ENCODE peak calls at places on chromosomes 6 and 20, in four cellular contexts. One of them, this sample, is unnamed.

GRCh38 chr6:617485-618100 is 39.3 kb downstream of the HUS1B start:
- DNase-seq in transverse colon: no peak
- DNase-seq in effector memory CD4-positive, alpha-beta T cell: no peak
- DNase-seq in fibroblast of lung: no peak
- DNase-seq in this sample: no peak

GRCh38 chr6:82385102-82385501 is 21.5 kb downstream of the TPBG start:
- DNase-seq in transverse colon: no peak
- DNase-seq in effector memory CD4-positive, alpha-beta T cell: no peak
- DNase-seq in fibroblast of lung: no peak
- DNase-seq in this sample: no peak

GRCh38 chr6:106643061-106643460 is 13.7 kb downstream of the QRSL1 start:
- DNase-seq in transverse colon: no peak
- DNase-seq in effector memory CD4-positive, alpha-beta T cell: no peak
- DNase-seq in fibroblast of lung: peak; percentile 47
- DNase-seq in this sample: no peak

GRCh38 chr20:33875534-33876026 is 64.4 kb downstream of the CHMP4B start:
- DNase-seq in transverse colon: no peak
- DNase-seq in effector memory CD4-positive, alpha-beta T cell: no peak
- DNase-seq in fibroblast of lung: no peak
- DNase-seq in this sample: no peak

GRCh38 chr6:80287607-80288006 is 181.1 kb downstream of the BCKDHB start:
- DNase-seq in transverse colon: no peak
- DNase-seq in effector memory CD4-positive, alpha-beta T cell: no peak
- DNase-seq in fibroblast of lung: no peak
- DNase-seq in this sample: no peak

GRCh38 chr20:823326-823902 is 10.1 kb upstream of the FAM110A start:
- DNase-seq in transverse colon: peak; percentile 10
- DNase-seq in effector memory CD4-positive, alpha-beta T cell: no peak
- DNase-seq in fibroblast of lung: no peak
- DNase-seq in this sample: peak; percentile 46

GRCh38 chr6:119966484-119966883 is 616.9 kb upstream of the MAN1A1 start:
- DNase-seq in transverse colon: no peak
- DNase-seq in effector memory CD4-positive, alpha-beta T cell: no peak
- DNase-seq in fibroblast of lung: no peak
- DNase-seq in this sample: no peak

GRCh38 chr6:34680802-34681515 is 15.6 kb downstream of the ILRUN start:
- DNase-seq in transverse colon: no peak
- DNase-seq in effector memory CD4-positive, alpha-beta T cell: no peak
- DNase-seq in fibroblast of lung: peak; percentile 80
- DNase-seq in this sample: no peak

GRCh38 chr20:50654899-50655298 is 36.4 kb downstream of the RIPOR3 start:
- DNase-seq in transverse colon: no peak
- DNase-seq in effector memory CD4-positive, alpha-beta T cell: no peak
- DNase-seq in fibroblast of lung: no peak
- DNase-seq in this sample: no peak

GRCh38 chr6:148854086-148854485 is 107.3 kb downstream of the UST start:
- DNase-seq in transverse colon: no peak
- DNase-seq in effector memory CD4-positive, alpha-beta T cell: no peak
- DNase-seq in fibroblast of lung: peak; percentile 33
- DNase-seq in this sample: no peak

GRCh38 chr6:57123111-57123510 is 33.1 kb downstream of the ZNF451 start:
- DNase-seq in transverse colon: no peak
- DNase-seq in effector memory CD4-positive, alpha-beta T cell: no peak
- DNase-seq in fibroblast of lung: no peak
- DNase-seq in this sample: no peak

GRCh38 chr20:22346716-22347115 is 237.7 kb downstream of the FOXA2 start:
- DNase-seq in transverse colon: no peak
- DNase-seq in effector memory CD4-positive, alpha-beta T cell: no peak
- DNase-seq in fibroblast of lung: no peak
- DNase-seq in this sample: no peak

GRCh38 chr6:106830930-106831329 is 143.6 kb downstream of the CD24 start:
- DNase-seq in transverse colon: no peak
- DNase-seq in effector memory CD4-positive, alpha-beta T cell: no peak
- DNase-seq in fibroblast of lung: no peak
- DNase-seq in this sample: no peak

GRCh38 chr20:14093652-14094051 is 98.3 kb downstream of the MACROD2 start:
- DNase-seq in transverse colon: no peak
- DNase-seq in effector memory CD4-positive, alpha-beta T cell: no peak
- DNase-seq in fibroblast of lung: no peak
- DNase-seq in this sample: no peak

GRCh38 chr6:87118054-87118453 is 23.1 kb upstream of the CGA start:
- DNase-seq in transverse colon: no peak
- DNase-seq in effector memory CD4-positive, alpha-beta T cell: no peak
- DNase-seq in fibroblast of lung: no peak
- DNase-seq in this sample: no peak

GRCh38 chr20:9903048-9903651 is 64.3 kb upstream of the PAK5 start:
- DNase-seq in transverse colon: no peak
- DNase-seq in effector memory CD4-positive, alpha-beta T cell: no peak
- DNase-seq in fibroblast of lung: no peak
- DNase-seq in this sample: no peak

GRCh38 chr6:44563397-44563796 is 175.9 kb downstream of the CDC5L start:
- DNase-seq in transverse colon: no peak
- DNase-seq in effector memory CD4-positive, alpha-beta T cell: no peak
- DNase-seq in fibroblast of lung: peak; percentile 72
- DNase-seq in this sample: no peak

GRCh38 chr6:110731196-110731595 is 84.1 kb downstream of the CDK19 start:
- DNase-seq in transverse colon: no peak
- DNase-seq in effector memory CD4-positive, alpha-beta T cell: no peak
- DNase-seq in fibroblast of lung: no peak
- DNase-seq in this sample: no peak

GRCh38 chr6:55069132-55069781 is 105.1 kb upstream of the HCRTR2 start:
- DNase-seq in transverse colon: peak; percentile 36
- DNase-seq in effector memory CD4-positive, alpha-beta T cell: no peak
- DNase-seq in fibroblast of lung: peak; percentile 81
- DNase-seq in this sample: no peak

GRCh38 chr20:40991181-40991889 is 37.3 kb upstream of the TOP1 start:
- DNase-seq in transverse colon: peak; percentile 62
- DNase-seq in effector memory CD4-positive, alpha-beta T cell: no peak
- DNase-seq in fibroblast of lung: no peak
- DNase-seq in this sample: peak; percentile 54

GRCh38 chr6:72111611-72112010 is 225.3 kb downstream of the RIMS1 start:
- DNase-seq in transverse colon: no peak
- DNase-seq in effector memory CD4-positive, alpha-beta T cell: no peak
- DNase-seq in fibroblast of lung: no peak
- DNase-seq in this sample: no peak

GRCh38 chr6:15378272-15378671 is 132.4 kb downstream of the JARID2 start:
- DNase-seq in transverse colon: no peak
- DNase-seq in effector memory CD4-positive, alpha-beta T cell: no peak
- DNase-seq in fibroblast of lung: no peak
- DNase-seq in this sample: no peak

GRCh38 chr6:15352229-15352628 is 106.4 kb downstream of the JARID2 start:
- DNase-seq in transverse colon: no peak
- DNase-seq in effector memory CD4-positive, alpha-beta T cell: no peak
- DNase-seq in fibroblast of lung: no peak
- DNase-seq in this sample: no peak

GRCh38 chr6:44388135-44388487 is 605 bp downstream of the CDC5L start:
- DNase-seq in transverse colon: peak; percentile 13
- DNase-seq in effector memory CD4-positive, alpha-beta T cell: no peak
- DNase-seq in fibroblast of lung: no peak
- DNase-seq in this sample: no peak

GRCh38 chr6:8810325-8810724 is 375.0 kb upstream of the SLC35B3 start:
- DNase-seq in transverse colon: no peak
- DNase-seq in effector memory CD4-positive, alpha-beta T cell: no peak
- DNase-seq in fibroblast of lung: no peak
- DNase-seq in this sample: no peak

GRCh38 chr20:34907616-34908469 is 31.4 kb downstream of the ACSS2 start:
- DNase-seq in transverse colon: peak; percentile 68
- DNase-seq in effector memory CD4-positive, alpha-beta T cell: no peak
- DNase-seq in fibroblast of lung: peak; percentile 84
- DNase-seq in this sample: no peak

GRCh38 chr6:20606831-20607230 is 72.6 kb downstream of the CDKAL1 start:
- DNase-seq in transverse colon: no peak
- DNase-seq in effector memory CD4-positive, alpha-beta T cell: no peak
- DNase-seq in fibroblast of lung: no peak
- DNase-seq in this sample: no peak

GRCh38 chr6:21019614-21020013 is 485.4 kb downstream of the CDKAL1 start:
- DNase-seq in transverse colon: no peak
- DNase-seq in effector memory CD4-positive, alpha-beta T cell: no peak
- DNase-seq in fibroblast of lung: peak; percentile 57
- DNase-seq in this sample: no peak

GRCh38 chr6:110877154-110877564 is 2.6 kb downstream of the AMD1 start:
- DNase-seq in transverse colon: no peak
- DNase-seq in effector memory CD4-positive, alpha-beta T cell: no peak
- DNase-seq in fibroblast of lung: no peak
- DNase-seq in this sample: no peak

GRCh38 chr6:30154061-30154460 is 7.0 kb downstream of the TRIM10 start:
- DNase-seq in transverse colon: no peak
- DNase-seq in effector memory CD4-positive, alpha-beta T cell: no peak
- DNase-seq in fibroblast of lung: no peak
- DNase-seq in this sample: no peak

GRCh38 chr6:28315628-28316027 is 20.3 kb downstream of the ZSCAN31 start:
- DNase-seq in transverse colon: no peak
- DNase-seq in effector memory CD4-positive, alpha-beta T cell: no peak
- DNase-seq in fibroblast of lung: no peak
- DNase-seq in this sample: no peak

GRCh38 chr6:118553132-118553531 is 5.0 kb downstream of the PLN start:
- DNase-seq in transverse colon: no peak
- DNase-seq in effector memory CD4-positive, alpha-beta T cell: no peak
- DNase-seq in fibroblast of lung: no peak
- DNase-seq in this sample: no peak

GRCh38 chr6:112232845-112233256 is 21.5 kb downstream of the LAMA4 start:
- DNase-seq in transverse colon: no peak
- DNase-seq in effector memory CD4-positive, alpha-beta T cell: no peak
- DNase-seq in fibroblast of lung: peak; percentile 91
- DNase-seq in this sample: no peak

GRCh38 chr20:62955519-62956386 is 3.2 kb downstream of the SLC17A9 start:
- DNase-seq in transverse colon: peak; percentile 38
- DNase-seq in effector memory CD4-positive, alpha-beta T cell: no peak
- DNase-seq in fibroblast of lung: no peak
- DNase-seq in this sample: no peak

GRCh38 chr20:9156529-9157280 is 87.8 kb downstream of the PLCB4 start:
- DNase-seq in transverse colon: no peak
- DNase-seq in effector memory CD4-positive, alpha-beta T cell: no peak
- DNase-seq in fibroblast of lung: no peak
- DNase-seq in this sample: no peak

GRCh38 chr20:47506850-47507249 is 5.2 kb downstream of the NCOA3 start:
- DNase-seq in transverse colon: no peak
- DNase-seq in effector memory CD4-positive, alpha-beta T cell: no peak
- DNase-seq in fibroblast of lung: no peak
- DNase-seq in this sample: no peak
- H3K4me1 ChIP-seq in transverse colon: peaks cover 18% of the 10 kb centered on the region
- H3K4me1 ChIP-seq in effector memory CD4-positive, alpha-beta T cell: peaks cover 22% of the 10 kb centered on the region
- H3K4me1 ChIP-seq in fibroblast of lung: no peaks in the 10 kb centered on the region
- H3K4me1 ChIP-seq in this sample: peaks cover 32% of the 10 kb centered on the region

GRCh38 chr6:96016781-96017180 is 1.0 kb downstream of the FUT9 start:
- DNase-seq in transverse colon: no peak
- DNase-seq in effector memory CD4-positive, alpha-beta T cell: no peak
- DNase-seq in fibroblast of lung: no peak
- DNase-seq in this sample: no peak

GRCh38 chr6:96015321-96015790 is 418 bp upstream of the FUT9 start:
- DNase-seq in transverse colon: no peak
- DNase-seq in effector memory CD4-positive, alpha-beta T cell: no peak
- DNase-seq in fibroblast of lung: no peak
- DNase-seq in this sample: no peak

GRCh38 chr6:96013531-96013930 is 2.2 kb upstream of the FUT9 start:
- DNase-seq in transverse colon: no peak
- DNase-seq in effector memory CD4-positive, alpha-beta T cell: no peak
- DNase-seq in fibroblast of lung: no peak
- DNase-seq in this sample: no peak

GRCh38 chr6:96014846-96015245 is 928 bp upstream of the FUT9 start:
- DNase-seq in transverse colon: no peak
- DNase-seq in effector memory CD4-positive, alpha-beta T cell: no peak
- DNase-seq in fibroblast of lung: no peak
- DNase-seq in this sample: no peak

GRCh38 chr6:96015791-96016776 is at the start of gene FUT9:
- DNase-seq in transverse colon: no peak
- DNase-seq in effector memory CD4-positive, alpha-beta T cell: no peak
- DNase-seq in fibroblast of lung: no peak
- DNase-seq in this sample: peak; percentile 56
- H3K4me3 ChIP-seq in transverse colon: no peak within 1 kb of the TSS
- H3K4me3 ChIP-seq in effector memory CD4-positive, alpha-beta T cell: no peak within 1 kb of the TSS
- H3K4me3 ChIP-seq in fibroblast of lung: no peak within 1 kb of the TSS
- H3K4me3 ChIP-seq in this sample: no peak within 1 kb of the TSS

DNA sequence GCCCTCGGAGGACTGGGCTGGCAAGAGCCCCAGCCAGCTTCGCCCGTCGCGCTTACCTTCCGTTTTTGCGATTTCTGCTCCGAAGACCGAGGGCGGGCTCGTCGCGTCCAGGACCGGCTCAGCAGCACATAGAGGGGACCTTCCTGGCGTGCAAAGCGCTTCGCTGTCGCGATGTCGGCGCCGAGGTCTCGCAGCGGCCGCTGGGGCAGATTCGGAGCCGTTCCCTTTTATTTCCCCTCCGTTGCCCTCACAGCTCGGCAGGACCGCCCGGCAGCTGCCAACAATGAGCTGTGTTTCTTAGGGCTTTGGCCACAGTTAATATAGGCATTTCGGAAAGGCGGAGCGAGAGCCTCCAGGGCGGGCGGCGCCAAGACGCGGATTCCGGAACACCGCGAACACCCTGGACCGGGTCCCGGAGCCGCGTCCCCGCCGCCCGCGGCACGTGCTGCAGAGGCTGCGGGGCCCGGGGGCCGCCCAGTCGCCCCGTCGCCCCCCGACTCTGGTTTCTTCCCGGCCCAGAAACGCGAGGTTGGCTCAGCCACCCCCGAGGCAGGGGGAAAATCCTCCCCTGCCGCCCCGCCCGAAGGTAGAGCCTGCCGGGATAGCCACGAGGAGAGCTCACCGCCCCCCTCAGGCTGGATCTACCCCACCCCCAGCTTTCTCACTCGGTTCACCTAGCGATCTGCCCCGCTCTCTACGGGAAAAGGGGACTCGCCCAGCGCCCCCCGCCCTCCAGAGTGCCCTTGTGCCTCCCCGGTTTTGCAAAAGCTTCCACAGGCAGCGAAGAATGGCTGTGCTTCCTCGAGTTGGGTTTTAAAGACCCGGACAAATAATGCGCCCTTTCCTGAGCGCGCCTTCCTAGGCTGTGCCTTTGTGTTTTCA is at the start of gene CITED2:
- DNase-seq in transverse colon: peak; percentile 97
- DNase-seq in effector memory CD4-positive, alpha-beta T cell: peak; percentile 86
- DNase-seq in fibroblast of lung: peak; percentile 98
- DNase-seq in this sample: peak; percentile 96
- H3K4me1 ChIP-seq in transverse colon: peaks cover 7% of the 10 kb centered on the region
- H3K4me1 ChIP-seq in effector memory CD4-positive, alpha-beta T cell: peaks cover 18% of the 10 kb centered on the region
- H3K4me1 ChIP-seq in fibroblast of lung: no peaks in the 10 kb centered on the region
- H3K4me1 ChIP-seq in this sample: peaks cover 22% of the 10 kb centered on the region

GRCh38 chr20:20021835-20022234 is 4.7 kb downstream of the NAA20 start:
- DNase-seq in transverse colon: no peak
- DNase-seq in effector memory CD4-positive, alpha-beta T cell: no peak
- DNase-seq in fibroblast of lung: no peak
- DNase-seq in this sample: no peak

GRCh38 chr20:20017001-20017851 is at the start of gene NAA20:
- DNase-seq in transverse colon: peak; percentile 95
- DNase-seq in effector memory CD4-positive, alpha-beta T cell: peak; percentile 82
- DNase-seq in fibroblast of lung: peak; percentile 92
- DNase-seq in this sample: peak; percentile 90

GRCh38 chr20:20017852-20018245 is 687 bp downstream of the NAA20 start:
- DNase-seq in transverse colon: no peak
- DNase-seq in effector memory CD4-positive, alpha-beta T cell: no peak
- DNase-seq in fibroblast of lung: no peak
- DNase-seq in this sample: no peak

GRCh38 chr20:20019123-20019522 is 2.0 kb downstream of the NAA20 start:
- DNase-seq in transverse colon: no peak
- DNase-seq in effector memory CD4-positive, alpha-beta T cell: no peak
- DNase-seq in fibroblast of lung: no peak
- DNase-seq in this sample: no peak

GRCh38 chr20:20018366-20018765 is 1.2 kb downstream of the NAA20 start:
- DNase-seq in transverse colon: no peak
- DNase-seq in effector memory CD4-positive, alpha-beta T cell: no peak
- DNase-seq in fibroblast of lung: no peak
- DNase-seq in this sample: no peak
- H3K4me3 ChIP-seq in transverse colon: no peak overlapping the region
- H3K4me3 ChIP-seq in effector memory CD4-positive, alpha-beta T cell: peak overlapping the region; percentile 91
- H3K4me3 ChIP-seq in fibroblast of lung: peak overlapping the region; percentile 82
- H3K4me3 ChIP-seq in this sample: peak overlapping the region; percentile 80

This sample was measured in tibial artery.